ENCODE peak calls at places on chromosomes 16 and 17, in five cellular contexts. L, F, T, K and P are unnamed samples.

GRCh38 chr17:65163990-65164495 is 26.9 kb downstream of the RGS9 start:
- DNase-seq in L (peak), F (no peak), T (peak), K (peak), P (no peak)

GRCh38 chr16:69563605-69564580 is 1.9 kb upstream of the NFAT5 start:
- DNase-seq in L (peak), F (no peak), T (peak), K (peak), P (no peak)

GRCh38 chr16:21689107-21689506 is 25.3 kb downstream of the OTOA start:
- DNase-seq in L (no peak), F (no peak), T (no peak), K (no peak), P (no peak)

GRCh38 chr17:1865252-1866037 is 35.6 kb downstream of the RPA1 start:
- DNase-seq in L (peak), F (peak), T (peak), K (peak), P (no peak)

GRCh38 chr16:81940781-81941560 is 70.3 kb downstream of the SDR42E1 start:
- DNase-seq in L (peak), F (no peak), T (no peak), K (peak), P (peak)

GRCh38 chr16:2178321-2179106 is 17.9 kb downstream of the CASKIN1 start:
- DNase-seq in L (no peak), F (no peak), T (no peak), K (no peak), P (no peak)

GRCh38 chr17:15882058-15882720 is 62.7 kb upstream of the ADORA2B start:
- DNase-seq in L (no peak), F (no peak), T (no peak), K (no peak), P (no peak)

GRCh38 chr17:66941773-66942452 is 22.6 kb upstream of the CACNG4 start:
- DNase-seq in L (no peak), F (no peak), T (no peak), K (no peak), P (no peak)

GRCh38 chr16:67562526-67562917 is at the start of gene CTCF:
- DNase-seq in L (peak), F (no peak), T (peak), K (peak), P (no peak)

GRCh38 chr17:47694818-47695663 is 1.1 kb downstream of the TBKBP1 start:
- DNase-seq in L (no peak), F (no peak), T (peak), K (peak), P (no peak)

GRCh38 chr17:8914554-8914953 is 47.1 kb upstream of the PIK3R6 start:
- DNase-seq in L (no peak), F (no peak), T (no peak), K (no peak), P (no peak)

GRCh38 chr16:68512183-68512582 is 26.9 kb upstream of the ZFP90 start:
- DNase-seq in L (no peak), F (no peak), T (no peak), K (no peak), P (no peak)

GRCh38 chr16:8661703-8662102 is 12.7 kb upstream of the ABAT start:
- DNase-seq in L (no peak), F (no peak), T (no peak), K (no peak), P (no peak)

GRCh38 chr16:8721693-8722348 is 47.4 kb downstream of the ABAT start:
- DNase-seq in L (no peak), F (no peak), T (no peak), K (no peak), P (no peak)